ENCODE peak calls at places on chromosome 1, in eight cellular contexts. One of them, this sample, is unnamed. For H3K4me1, the result is how much of the 10 kb centered on the place peaks cover.

GRCh38 chr1:18668051-18668450 is 37.4 kb downstream of the PAX7 start:
- DNase-seq in prostate gland: peak
- DNase-seq in CD4-positive, alpha-beta memory T cell: no peak
- DNase-seq in CD8-positive, alpha-beta memory T cell: no peak
- DNase-seq in astrocyte: no peak
- DNase-seq in IMR-90: no peak
- DNase-seq in DND-41: no peak
- DNase-seq in fibroblast of lung: no peak
- DNase-seq in this sample: no peak

GRCh38 chr1:223647249-223647648 is 18.3 kb downstream of the CAPN8 start:
- DNase-seq in prostate gland: no peak
- DNase-seq in CD4-positive, alpha-beta memory T cell: no peak
- DNase-seq in CD8-positive, alpha-beta memory T cell: no peak
- DNase-seq in astrocyte: no peak
- DNase-seq in IMR-90: no peak
- DNase-seq in DND-41: no peak
- DNase-seq in fibroblast of lung: no peak
- DNase-seq in this sample: no peak

GRCh38 chr1:210332233-210332632 is 3.5 kb downstream of the HHAT start:
- DNase-seq in prostate gland: no peak
- DNase-seq in CD4-positive, alpha-beta memory T cell: peak
- DNase-seq in CD8-positive, alpha-beta memory T cell: no peak
- DNase-seq in astrocyte: no peak
- DNase-seq in IMR-90: no peak
- DNase-seq in DND-41: no peak
- DNase-seq in fibroblast of lung: no peak
- DNase-seq in this sample: no peak

GRCh38 chr1:3062616-3063378 is 6.2 kb upstream of the PRDM16 start:
- DNase-seq in prostate gland: no peak
- DNase-seq in CD4-positive, alpha-beta memory T cell: no peak
- DNase-seq in CD8-positive, alpha-beta memory T cell: no peak
- DNase-seq in astrocyte: no peak
- DNase-seq in IMR-90: no peak
- DNase-seq in DND-41: no peak
- DNase-seq in fibroblast of lung: no peak
- DNase-seq in this sample: no peak

GRCh38 chr1:225464851-225465792 is 37.3 kb upstream of the LBR start:
- DNase-seq in prostate gland: no peak
- DNase-seq in CD4-positive, alpha-beta memory T cell: no peak
- DNase-seq in CD8-positive, alpha-beta memory T cell: no peak
- DNase-seq in astrocyte: no peak
- DNase-seq in IMR-90: no peak
- DNase-seq in DND-41: no peak
- DNase-seq in fibroblast of lung: no peak
- DNase-seq in this sample: no peak

GRCh38 chr1:87399264-87399663 is 70.6 kb downstream of the LMO4 start:
- DNase-seq in prostate gland: no peak
- DNase-seq in CD4-positive, alpha-beta memory T cell: no peak
- DNase-seq in CD8-positive, alpha-beta memory T cell: no peak
- DNase-seq in astrocyte: peak
- DNase-seq in IMR-90: no peak
- DNase-seq in DND-41: no peak
- DNase-seq in fibroblast of lung: no peak
- DNase-seq in this sample: no peak

GRCh38 chr1:228798548-228798947 is 63.3 kb downstream of the RHOU start:
- DNase-seq in prostate gland: no peak
- DNase-seq in CD4-positive, alpha-beta memory T cell: no peak
- DNase-seq in CD8-positive, alpha-beta memory T cell: no peak
- DNase-seq in astrocyte: no peak
- DNase-seq in IMR-90: no peak
- DNase-seq in DND-41: no peak
- DNase-seq in fibroblast of lung: peak
- DNase-seq in this sample: no peak

GRCh38 chr1:3268281-3268680 is 186.2 kb upstream of the ARHGEF16 start:
- DNase-seq in prostate gland: no peak
- DNase-seq in CD4-positive, alpha-beta memory T cell: no peak
- DNase-seq in CD8-positive, alpha-beta memory T cell: no peak
- DNase-seq in astrocyte: no peak
- DNase-seq in IMR-90: no peak
- DNase-seq in DND-41: no peak
- DNase-seq in fibroblast of lung: no peak
- DNase-seq in this sample: no peak

GRCh38 chr1:180935326-180936109 is 22.8 kb downstream of the KIAA1614 start:
- DNase-seq in prostate gland: no peak
- DNase-seq in CD4-positive, alpha-beta memory T cell: no peak
- DNase-seq in CD8-positive, alpha-beta memory T cell: no peak
- DNase-seq in astrocyte: no peak
- DNase-seq in IMR-90: no peak
- DNase-seq in DND-41: no peak
- DNase-seq in fibroblast of lung: no peak
- DNase-seq in this sample: no peak

GRCh38 chr1:244273845-244274619 is 177.7 kb downstream of the ADSS2 start:
- DNase-seq in prostate gland: no peak
- DNase-seq in CD4-positive, alpha-beta memory T cell: no peak
- DNase-seq in CD8-positive, alpha-beta memory T cell: no peak
- DNase-seq in astrocyte: peak
- DNase-seq in IMR-90: peak
- DNase-seq in DND-41: peak
- DNase-seq in fibroblast of lung: peak
- DNase-seq in this sample: no peak

GRCh38 chr1:41915786-41916571 is 2.7 kb downstream of the HIVEP3 start:
- DNase-seq in prostate gland: peak
- DNase-seq in CD4-positive, alpha-beta memory T cell: peak
- DNase-seq in CD8-positive, alpha-beta memory T cell: no peak
- DNase-seq in astrocyte: no peak
- DNase-seq in IMR-90: no peak
- DNase-seq in DND-41: peak
- DNase-seq in fibroblast of lung: no peak
- DNase-seq in this sample: peak

GRCh38 chr1:13836136-13836535 is 136.1 kb downstream of the PRDM2 start:
- DNase-seq in prostate gland: no peak
- DNase-seq in CD4-positive, alpha-beta memory T cell: no peak
- DNase-seq in CD8-positive, alpha-beta memory T cell: no peak
- DNase-seq in astrocyte: no peak
- DNase-seq in IMR-90: no peak
- DNase-seq in DND-41: no peak
- DNase-seq in fibroblast of lung: no peak
- DNase-seq in this sample: no peak

GRCh38 chr1:240242601-240243144 is 151.0 kb downstream of the FMN2 start:
- DNase-seq in prostate gland: no peak
- DNase-seq in CD4-positive, alpha-beta memory T cell: no peak
- DNase-seq in CD8-positive, alpha-beta memory T cell: no peak
- DNase-seq in astrocyte: peak
- DNase-seq in IMR-90: peak
- DNase-seq in DND-41: no peak
- DNase-seq in fibroblast of lung: peak
- DNase-seq in this sample: no peak

GRCh38 chr1:247054992-247055415 is 23.6 kb downstream of the ZNF670 start:
- DNase-seq in prostate gland: no peak
- DNase-seq in CD4-positive, alpha-beta memory T cell: no peak
- DNase-seq in CD8-positive, alpha-beta memory T cell: no peak
- DNase-seq in astrocyte: peak
- DNase-seq in IMR-90: peak
- DNase-seq in DND-41: no peak
- DNase-seq in fibroblast of lung: peak
- DNase-seq in this sample: no peak

GRCh38 chr1:33163621-33164071 is 18.2 kb downstream of the TRIM62 start:
- DNase-seq in prostate gland: no peak
- DNase-seq in CD4-positive, alpha-beta memory T cell: no peak
- DNase-seq in CD8-positive, alpha-beta memory T cell: no peak
- DNase-seq in astrocyte: peak
- DNase-seq in IMR-90: peak
- DNase-seq in DND-41: no peak
- DNase-seq in fibroblast of lung: peak
- DNase-seq in this sample: no peak

GRCh38 chr1:1273152-1273534 is 511 bp downstream of the UBE2J2 start:
- DNase-seq in prostate gland: no peak
- DNase-seq in CD4-positive, alpha-beta memory T cell: no peak
- DNase-seq in CD8-positive, alpha-beta memory T cell: peak
- DNase-seq in astrocyte: no peak
- DNase-seq in IMR-90: no peak
- DNase-seq in DND-41: no peak
- DNase-seq in fibroblast of lung: no peak
- DNase-seq in this sample: no peak

GRCh38 chr1:226420860-226421259 is 13.0 kb upstream of the PARP1 start:
- DNase-seq in prostate gland: no peak
- DNase-seq in CD4-positive, alpha-beta memory T cell: no peak
- DNase-seq in CD8-positive, alpha-beta memory T cell: no peak
- DNase-seq in astrocyte: no peak
- DNase-seq in IMR-90: no peak
- DNase-seq in DND-41: no peak
- DNase-seq in fibroblast of lung: no peak
- DNase-seq in this sample: no peak

DNA sequence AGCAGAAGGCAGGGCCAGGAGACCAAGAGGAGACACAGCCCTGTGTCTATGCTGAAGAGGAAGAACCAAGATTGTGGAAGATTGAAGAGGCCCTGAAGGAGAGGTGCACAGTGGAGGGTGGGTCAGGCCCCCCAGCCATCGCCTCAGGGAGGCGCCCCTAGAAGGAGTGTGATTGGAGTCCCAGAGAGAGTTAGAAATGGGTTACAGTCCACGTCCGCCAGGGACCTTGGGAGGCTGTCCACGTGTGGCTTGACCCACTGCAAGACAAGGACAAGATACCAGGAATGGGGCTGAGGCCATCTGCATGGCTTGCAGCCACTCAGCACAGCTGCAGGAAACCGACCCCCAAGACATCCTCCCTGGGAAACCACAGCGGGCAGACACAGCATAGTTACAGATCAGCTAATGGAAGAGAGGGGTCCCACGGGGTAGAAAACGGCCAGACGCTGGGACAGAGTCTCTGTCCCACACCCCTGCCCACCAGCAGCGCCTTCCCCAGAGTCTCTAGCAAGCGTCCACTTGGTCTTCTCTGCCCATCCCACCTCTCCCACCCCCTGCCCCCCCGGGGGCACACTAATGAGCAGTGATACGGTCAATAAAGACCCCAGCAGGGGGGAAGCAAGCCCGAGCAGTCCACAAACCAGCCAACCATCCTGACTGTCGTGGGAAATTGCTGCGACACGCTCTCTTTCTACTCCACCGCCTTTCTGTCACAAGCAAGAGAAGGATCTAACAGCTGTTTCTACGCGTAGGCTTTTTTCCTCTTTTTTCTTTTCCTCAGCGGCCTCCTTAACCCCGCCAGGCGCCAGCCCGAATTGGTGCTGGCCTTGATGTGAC is 374.8 kb downstream of the NPHP4 start:
- DNase-seq in prostate gland: no peak
- DNase-seq in CD4-positive, alpha-beta memory T cell: no peak
- DNase-seq in CD8-positive, alpha-beta memory T cell: no peak
- DNase-seq in astrocyte: no peak
- DNase-seq in IMR-90: no peak
- DNase-seq in DND-41: no peak
- DNase-seq in fibroblast of lung: no peak
- DNase-seq in this sample: no peak
- H3K4me1 ChIP-seq in prostate gland: under half
- H3K4me1 ChIP-seq in CD4-positive, alpha-beta memory T cell: under half
- H3K4me1 ChIP-seq in CD8-positive, alpha-beta memory T cell: under half
- H3K4me1 ChIP-seq in astrocyte: under half
- H3K4me1 ChIP-seq in IMR-90: under half
- H3K4me1 ChIP-seq in DND-41: under half
- H3K4me1 ChIP-seq in fibroblast of lung: under half
- H3K4me1 ChIP-seq in this sample: under half

GRCh38 chr1:183074215-183074614 is 51.0 kb downstream of the LAMC1 start:
- DNase-seq in prostate gland: no peak
- DNase-seq in CD4-positive, alpha-beta memory T cell: no peak
- DNase-seq in CD8-positive, alpha-beta memory T cell: no peak
- DNase-seq in astrocyte: no peak
- DNase-seq in IMR-90: no peak
- DNase-seq in DND-41: no peak
- DNase-seq in fibroblast of lung: no peak
- DNase-seq in this sample: no peak
- H3K4me1 ChIP-seq in prostate gland: under half
- H3K4me1 ChIP-seq in CD4-positive, alpha-beta memory T cell: under half
- H3K4me1 ChIP-seq in CD8-positive, alpha-beta memory T cell: under half
- H3K4me1 ChIP-seq in astrocyte: under half
- H3K4me1 ChIP-seq in IMR-90: under half
- H3K4me1 ChIP-seq in DND-41: under half
- H3K4me1 ChIP-seq in fibroblast of lung: under half
- H3K4me1 ChIP-seq in this sample: under half

DNA sequence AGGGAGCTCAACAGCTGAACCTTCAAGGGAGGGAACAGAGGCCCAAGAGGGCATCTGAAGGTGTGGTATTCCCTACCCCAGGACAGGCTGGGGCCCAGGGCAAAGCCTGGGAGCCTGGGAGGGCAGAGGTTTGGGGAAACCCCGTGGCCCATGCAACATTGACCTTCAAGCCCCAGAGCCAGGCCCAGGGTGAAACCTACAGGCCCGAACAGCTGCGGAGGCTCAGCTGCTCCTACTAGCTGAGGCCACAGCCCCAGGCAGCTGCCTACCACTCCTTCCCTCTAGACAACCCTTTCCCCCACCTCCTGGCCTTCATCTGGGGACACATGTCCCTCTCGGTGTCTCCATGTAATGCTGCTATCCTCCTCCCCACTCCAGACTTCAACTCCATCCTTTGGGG is 3.2 kb downstream of the LAD1 start:
- DNase-seq in prostate gland: no peak
- DNase-seq in CD4-positive, alpha-beta memory T cell: no peak
- DNase-seq in CD8-positive, alpha-beta memory T cell: no peak
- DNase-seq in astrocyte: no peak
- DNase-seq in IMR-90: no peak
- DNase-seq in DND-41: no peak
- DNase-seq in fibroblast of lung: no peak
- DNase-seq in this sample: no peak
- H3K4me1 ChIP-seq in prostate gland: under half
- H3K4me1 ChIP-seq in CD4-positive, alpha-beta memory T cell: under half
- H3K4me1 ChIP-seq in CD8-positive, alpha-beta memory T cell: under half
- H3K4me1 ChIP-seq in astrocyte: under half
- H3K4me1 ChIP-seq in IMR-90: under half
- H3K4me1 ChIP-seq in DND-41: under half
- H3K4me1 ChIP-seq in fibroblast of lung: under half
- H3K4me1 ChIP-seq in this sample: under half

GRCh38 chr1:183869230-183869629 is 64.3 kb downstream of the RGL1 start:
- DNase-seq in prostate gland: no peak
- DNase-seq in CD4-positive, alpha-beta memory T cell: no peak
- DNase-seq in CD8-positive, alpha-beta memory T cell: no peak
- DNase-seq in astrocyte: no peak
- DNase-seq in IMR-90: no peak
- DNase-seq in DND-41: no peak
- DNase-seq in fibroblast of lung: no peak
- DNase-seq in this sample: no peak

GRCh38 chr1:183871142-183871541 is 66.2 kb downstream of the RGL1 start:
- DNase-seq in prostate gland: no peak
- DNase-seq in CD4-positive, alpha-beta memory T cell: no peak
- DNase-seq in CD8-positive, alpha-beta memory T cell: no peak
- DNase-seq in astrocyte: peak
- DNase-seq in IMR-90: peak
- DNase-seq in DND-41: no peak
- DNase-seq in fibroblast of lung: peak
- DNase-seq in this sample: no peak

GRCh38 chr1:183872406-183872805 is 67.5 kb downstream of the RGL1 start:
- DNase-seq in prostate gland: no peak
- DNase-seq in CD4-positive, alpha-beta memory T cell: no peak
- DNase-seq in CD8-positive, alpha-beta memory T cell: no peak
- DNase-seq in astrocyte: no peak
- DNase-seq in IMR-90: peak
- DNase-seq in DND-41: no peak
- DNase-seq in fibroblast of lung: peak
- DNase-seq in this sample: no peak

GRCh38 chr1:183871568-183871967 is 66.6 kb downstream of the RGL1 start:
- DNase-seq in prostate gland: no peak
- DNase-seq in CD4-positive, alpha-beta memory T cell: no peak
- DNase-seq in CD8-positive, alpha-beta memory T cell: no peak
- DNase-seq in astrocyte: no peak
- DNase-seq in IMR-90: no peak
- DNase-seq in DND-41: no peak
- DNase-seq in fibroblast of lung: no peak
- DNase-seq in this sample: no peak

GRCh38 chr1:183869671-183870070 is 64.8 kb downstream of the RGL1 start:
- DNase-seq in prostate gland: no peak
- DNase-seq in CD4-positive, alpha-beta memory T cell: no peak
- DNase-seq in CD8-positive, alpha-beta memory T cell: no peak
- DNase-seq in astrocyte: no peak
- DNase-seq in IMR-90: peak
- DNase-seq in DND-41: no peak
- DNase-seq in fibroblast of lung: no peak
- DNase-seq in this sample: no peak
- H3K4me1 ChIP-seq in prostate gland: under half
- H3K4me1 ChIP-seq in CD4-positive, alpha-beta memory T cell: under half
- H3K4me1 ChIP-seq in CD8-positive, alpha-beta memory T cell: under half
- H3K4me1 ChIP-seq in astrocyte: under half
- H3K4me1 ChIP-seq in IMR-90: under half
- H3K4me1 ChIP-seq in DND-41: under half
- H3K4me1 ChIP-seq in fibroblast of lung: under half
- H3K4me1 ChIP-seq in this sample: under half